ENCODE peak calls at places on chromosomes 12 and 14, in nine cellular contexts. J is activated CD8-positive, alpha-beta T cell treated with anti-CD3 and anti-CD28 coated beads, Interleukin-2, amount 10 ng/mL, durations not matched to agents 7 days and 5 days; Z is kidney tubule cell; U is upper lobe of left lung; E is uterus; P is cardiac fibroblast; F is AG08395; V is Caki2; B is activated T-helper 1 cell treated with Interleukin-2 at 50 U/mL for 16 hours. H is an unnamed sample.

GRCh38 chr14:29085546-29085945 is 319.0 kb downstream of the FOXG1 start:
- DNase-seq in U (no peak), E (no peak), V (no peak), Z (no peak), F (peak), P (peak), J (no peak), B (no peak), H (no peak)

GRCh38 chr14:31278883-31279282 is 71.3 kb upstream of the HECTD1 start:
- DNase-seq in U (no peak), V (no peak), F (no peak), E (no peak), B (no peak), Z (no peak), J (no peak), P (no peak), H (no peak)

GRCh38 chr12:25585021-25585523 is 32.0 kb upstream of the LMNTD1 start:
- DNase-seq in B (no peak), V (no peak), P (peak), Z (no peak), F (peak), J (no peak), U (no peak), E (peak), H (no peak)

GRCh38 chr12:104142543-104142942 is 4.5 kb upstream of the NFYB start:
- DNase-seq in P (no peak), J (no peak), B (no peak), E (no peak), V (no peak), F (no peak), Z (no peak), U (no peak), H (no peak)

GRCh38 chr12:121534495-121535148 is 46.2 kb downstream of the KDM2B start:
- DNase-seq in U (no peak), V (no peak), Z (no peak), F (no peak), P (no peak), E (no peak), J (peak), B (peak), H (no peak)

GRCh38 chr14:49593016-49593415 is 5.7 kb upstream of the LRR1 start:
- DNase-seq in B (no peak), V (no peak), Z (no peak), E (no peak), U (no peak), P (peak), J (no peak), F (no peak), H (no peak)

GRCh38 chr12:53042607-53043454 is 7.0 kb upstream of the TNS2 start:
- DNase-seq in F (no peak), E (no peak), B (no peak), J (no peak), V (no peak), Z (no peak), P (no peak), U (no peak), H (no peak)

GRCh38 chr14:103530831-103531230 is 1.8 kb downstream of the TRMT61A start:
- DNase-seq in U (no peak), F (no peak), J (no peak), V (no peak), Z (no peak), B (no peak), P (no peak), E (peak), H (no peak)

GRCh38 chr12:47941475-47942326 is 21.7 kb upstream of the TMEM106C start:
- DNase-seq in E (no peak), J (no peak), V (no peak), P (no peak), Z (peak), F (no peak), B (no peak), U (peak), H (no peak)

GRCh38 chr12:52022841-52023181 is 16.1 kb downstream of the TAMALIN start:
- DNase-seq in Z (peak), B (no peak), J (no peak), V (peak), P (no peak), E (peak), F (no peak), U (no peak), H (no peak)

GRCh38 chr14:65770681-65771080 is 358.2 kb downstream of the FUT8 start:
- DNase-seq in P (no peak), F (no peak), U (no peak), Z (no peak), J (no peak), V (no peak), E (no peak), B (no peak), H (no peak)

GRCh38 chr14:96852823-96853422 is 55.7 kb downstream of the VRK1 start:
- DNase-seq in J (peak), F (peak), V (peak), U (no peak), E (no peak), Z (peak), B (no peak), P (peak), H (no peak)

GRCh38 chr14:106883218-106883692 is 1356.9 kb downstream of the TMEM121 start:
- DNase-seq in F (no peak), B (no peak), U (peak), P (peak), V (peak), E (no peak), Z (no peak), J (peak), H (no peak)

GRCh38 chr12:126668961-126669360 is 1598.0 kb upstream of the TMEM132C start:
- DNase-seq in Z (peak), E (no peak), B (no peak), V (peak), U (no peak), P (peak), J (no peak), F (peak), H (no peak)

GRCh38 chr12:67042697-67043131 is 226.4 kb upstream of the CAND1 start:
- DNase-seq in J (no peak), Z (peak), P (no peak), V (peak), B (no peak), E (no peak), F (no peak), U (no peak), H (no peak)

GRCh38 chr14:92316937-92317336 is 6.0 kb upstream of the SLC24A4 start:
- DNase-seq in F (no peak), J (no peak), B (no peak), P (no peak), E (no peak), U (no peak), Z (peak), V (no peak), H (no peak)

GRCh38 chr12:115700896-115701465 is 576.5 kb downstream of the MED13L start:
- DNase-seq in P (no peak), B (no peak), F (peak), V (no peak), U (no peak), J (no peak), Z (no peak), E (no peak), H (no peak)

GRCh38 chr14:67503331-67503730 is 14.8 kb upstream of the TMEM229B start:
- DNase-seq in B (no peak), F (no peak), P (no peak), E (no peak), J (no peak), U (no peak), Z (no peak), V (no peak), H (no peak)

GRCh38 chr14:71532349-71532748 is 399.9 kb upstream of the RGS6 start:
- DNase-seq in E (no peak), J (no peak), P (peak), B (no peak), U (no peak), F (no peak), V (no peak), Z (no peak), H (no peak)

GRCh38 chr12:67472551-67472950 is 176.0 kb upstream of the DYRK2 start:
- DNase-seq in P (no peak), J (no peak), V (no peak), B (no peak), F (no peak), E (no peak), Z (no peak), U (no peak), H (no peak)

GRCh38 chr14:65826946-65827345 is 414.4 kb downstream of the FUT8 start:
- DNase-seq in F (no peak), B (no peak), J (no peak), Z (no peak), E (no peak), P (no peak), V (no peak), U (no peak), H (no peak)

GRCh38 chr14:59098377-59098776 is 90.1 kb upstream of the DAAM1 start:
- DNase-seq in U (no peak), B (no peak), J (no peak), Z (peak), E (no peak), P (peak), F (peak), V (peak), H (no peak)

GRCh38 chr14:100712490-100712889 is 14.2 kb upstream of the DLK1 start:
- DNase-seq in J (no peak), B (no peak), V (no peak), P (no peak), Z (no peak), U (no peak), E (no peak), F (no peak), H (no peak)

GRCh38 chr12:455821-456220 is 3.9 kb upstream of the B4GALNT3 start:
- DNase-seq in E (no peak), B (no peak), P (no peak), J (no peak), V (no peak), U (no peak), Z (no peak), F (no peak), H (no peak)

GRCh38 chr14:36820111-36820709 is 158.6 kb downstream of the PAX9 start:
- DNase-seq in U (no peak), V (no peak), Z (no peak), J (no peak), P (no peak), B (no peak), E (no peak), F (no peak), H (no peak)

GRCh38 chr14:93035917-93036651 is 79.6 kb downstream of the ITPK1 start:
- DNase-seq in F (no peak), P (peak), B (no peak), V (no peak), E (peak), J (no peak), U (no peak), Z (peak), H (no peak)

GRCh38 chr12:2306686-2307249 is 254.0 kb downstream of the CACNA1C start:
- DNase-seq in E (no peak), Z (no peak), F (no peak), P (no peak), V (no peak), B (no peak), U (no peak), J (no peak), H (no peak)

GRCh38 chr12:6029401-6029800 is 84.3 kb upstream of the ANO2 start:
- DNase-seq in B (no peak), P (no peak), V (no peak), U (no peak), J (no peak), F (no peak), Z (no peak), E (no peak), H (no peak)

GRCh38 chr12:11981174-11981733 is 89.5 kb upstream of the BCL2L14 start:
- DNase-seq in E (no peak), V (no peak), B (peak), Z (no peak), J (peak), P (peak), F (no peak), U (no peak), H (peak)

GRCh38 chr14:60565211-60565610 is 56.3 kb downstream of the SIX6 start:
- DNase-seq in B (no peak), V (peak), U (no peak), F (peak), J (no peak), P (peak), E (no peak), Z (peak), H (no peak)

GRCh38 chr14:80955434-80955939 is at the start of gene TSHR:
- DNase-seq in U (peak), B (no peak), P (no peak), V (no peak), Z (no peak), E (peak), F (peak), J (no peak), H (no peak)

GRCh38 chr12:65534105-65534841 is 255.8 kb downstream of the MSRB3 start:
- DNase-seq in B (no peak), E (no peak), V (peak), F (no peak), P (no peak), J (no peak), U (no peak), Z (no peak), H (no peak)

GRCh38 chr12:80720516-80720915 is 3.8 kb downstream of the MYF5 start:
- DNase-seq in J (no peak), Z (no peak), F (no peak), E (no peak), P (no peak), B (no peak), V (no peak), U (no peak), H (no peak)

GRCh38 chr12:71558445-71558844 is 105.2 kb downstream of the ZFC3H1 start:
- DNase-seq in V (no peak), P (peak), J (no peak), Z (no peak), B (no peak), U (no peak), E (no peak), F (peak), H (no peak)

GRCh38 chr14:23055621-23056256 is 1.6 kb downstream of the CDH24 start:
- DNase-seq in J (no peak), B (no peak), U (peak), E (no peak), V (no peak), Z (peak), F (peak), P (no peak), H (no peak)

H was measured in GM19239.